ENCODE peak calls at places on chromosomes 13 and 19, in seven cellular contexts. D is HCT116, S is GM12878, Q is H1, V is SK-N-SH, M is K562, X is HepG2. A is an unnamed sample.

GRCh38 chr19:18306209-18306902 is 16.5 kb downstream of the LSM4 start:
- DNase-seq in D (no peak), S (no peak), Q (no peak), V (peak; percentile 15), M (no peak), X (no peak), A (no peak)

GRCh38 chr19:13726323-13726722 is 38.0 kb upstream of the MRI1 start:
- DNase-seq in D (no peak), S (no peak), Q (no peak), V (no peak), M (no peak), X (no peak), A (no peak)

GRCh38 chr13:79491715-79492114 is 10.8 kb downstream of the NDFIP2 start:
- DNase-seq in D (no peak), S (no peak), Q (no peak), V (no peak), M (no peak), X (no peak), A (no peak)

GRCh38 chr13:87259479-87260083 is 411.6 kb upstream of the SLITRK5 start:
- DNase-seq in D (peak; percentile 13), S (no peak), Q (no peak), V (peak; percentile 2), M (no peak), X (peak; percentile 8), A (peak; percentile 64)

GRCh38 chr13:68176486-68176885 is 946.4 kb upstream of the PCDH9 start:
- DNase-seq in D (peak; percentile 4), S (no peak), Q (no peak), V (no peak), M (no peak), X (no peak), A (no peak)

GRCh38 chr19:3950871-3951861 is 18.3 kb downstream of the NMRK2 start:
- DNase-seq in D (no peak), S (no peak), Q (no peak), V (no peak), M (peak; percentile 91), X (no peak), A (no peak)

GRCh38 chr19:3285647-3286176 is 61.3 kb downstream of the CELF5 start:
- DNase-seq in D (no peak), S (no peak), Q (no peak), V (peak; percentile 91), M (no peak), X (peak; percentile 59), A (no peak)

GRCh38 chr13:60755380-60756163 is 358.6 kb downstream of the TDRD3 start:
- DNase-seq in D (no peak), S (no peak), Q (no peak), V (no peak), M (no peak), X (no peak), A (peak; percentile 9)

GRCh38 chr13:74061939-74062595 is 72.1 kb downstream of the KLF12 start:
- DNase-seq in D (no peak), S (peak; percentile 55), Q (no peak), V (peak; percentile 19), M (no peak), X (no peak), A (no peak)

GRCh38 chr19:2061936-2062729 is 11.1 kb upstream of the MKNK2 start:
- DNase-seq in D (no peak), S (no peak), Q (no peak), V (no peak), M (peak; percentile 55), X (peak; percentile 33), A (no peak)

GRCh38 chr13:65926750-65927171 is 1303.4 kb downstream of the PCDH9 start:
- DNase-seq in D (peak; percentile 7), S (no peak), Q (peak; percentile 29), V (no peak), M (peak; percentile 33), X (peak; percentile 2), A (peak; percentile 49)

GRCh38 chr13:104143760-104144406 is 1077.7 kb upstream of the SLC10A2 start:
- DNase-seq in D (no peak), S (no peak), Q (no peak), V (no peak), M (no peak), X (no peak), A (no peak)

GRCh38 chr19:55617426-55617825 is 6.9 kb downstream of the ZNF784 start:
- DNase-seq in D (no peak), S (no peak), Q (no peak), V (no peak), M (no peak), X (no peak), A (no peak)

GRCh38 chr19:18135712-18136584 is 17.0 kb upstream of the PIK3R2 start:
- DNase-seq in D (no peak), S (no peak), Q (no peak), V (no peak), M (no peak), X (peak; percentile 98), A (no peak)

GRCh38 chr13:43874512-43875092 is 4.9 kb downstream of the CCDC122 start:
- DNase-seq in D (no peak), S (no peak), Q (no peak), V (peak; percentile 11), M (peak; percentile 0), X (no peak), A (no peak)

GRCh38 chr13:41645313-41645712 is 188.0 kb downstream of the RGCC start:
- DNase-seq in D (no peak), S (no peak), Q (no peak), V (no peak), M (no peak), X (peak; percentile 88), A (no peak)

GRCh38 chr13:68125087-68125480 is 894.9 kb upstream of the PCDH9 start:
- DNase-seq in D (no peak), S (no peak), Q (no peak), V (no peak), M (no peak), X (no peak), A (no peak)

GRCh38 chr13:51286135-51287002 is 53.1 kb upstream of the SERPINE3 start:
- DNase-seq in D (peak; percentile 36), S (peak; percentile 7), Q (peak; percentile 63), V (peak; percentile 80), M (peak; percentile 66), X (peak; percentile 39), A (peak; percentile 18)

GRCh38 chr19:47255947-47256687 is at the start of gene CCDC9:
- DNase-seq in D (peak; percentile 92), S (peak; percentile 80), Q (peak; percentile 91), V (no peak), M (peak; percentile 98), X (peak; percentile 94), A (peak; percentile 80)

GRCh38 chr13:51252954-51253531 is 30.8 kb downstream of the FAM124A start:
- DNase-seq in D (no peak), S (peak; percentile 7), Q (no peak), V (no peak), M (no peak), X (no peak), A (no peak)

GRCh38 chr13:40562975-40563349 is 103.5 kb downstream of the FOXO1 start:
- DNase-seq in D (no peak), S (no peak), Q (no peak), V (no peak), M (no peak), X (no peak), A (no peak)

GRCh38 chr13:29909975-29910674 is 59.7 kb upstream of the UBL3 start:
- DNase-seq in D (no peak), S (no peak), Q (no peak), V (no peak), M (no peak), X (no peak), A (no peak)

GRCh38 chr19:49481020-49481683 is 6.3 kb upstream of the RPL13A start:
- DNase-seq in D (no peak), S (no peak), Q (no peak), V (no peak), M (no peak), X (no peak), A (no peak)

GRCh38 chr19:33628921-33629825 is 7.4 kb downstream of the CHST8 start:
- DNase-seq in D (no peak), S (no peak), Q (no peak), V (no peak), M (no peak), X (no peak), A (no peak)

GRCh38 chr13:107192289-107192688 is 624.4 kb upstream of the ARGLU1 start:
- DNase-seq in D (no peak), S (no peak), Q (peak; percentile 7), V (no peak), M (no peak), X (peak; percentile 84), A (peak; percentile 9)
- TF ChIP-seq JUND in D (no peak), S (no peak), Q (no peak), V (no peak), M (no peak), X (no peak), A (no peak)

GRCh38 chr19:52229524-52229923 is 39.7 kb downstream of the PPP2R1A start:
- DNase-seq in D (no peak), S (no peak), Q (no peak), V (no peak), M (no peak), X (no peak), A (no peak)
- TF ChIP-seq JUND in D (no peak), S (no peak), Q (no peak), V (no peak), M (no peak), X (no peak), A (no peak)

GRCh38 chr13:113820813-113821651 is 42.8 kb downstream of the GAS6 start:
- DNase-seq in D (no peak), S (no peak), Q (no peak), V (peak; percentile 91), M (peak; percentile 45), X (no peak), A (no peak)
- TF ChIP-seq JUND in D (no peak), S (no peak), Q (no peak), V (peak; percentile 89), M (no peak), X (no peak), A (no peak)

GRCh38 chr19:7199613-7200533 is 94.3 kb downstream of the INSR start:
- DNase-seq in D (peak; percentile 50), S (no peak), Q (no peak), V (no peak), M (no peak), X (peak; percentile 91), A (no peak)
- TF ChIP-seq JUND in D (peak; percentile 56), S (no peak), Q (no peak), V (no peak), M (no peak), X (no peak), A (no peak)

GRCh38 chr13:97953376-97953970 is at the start of gene IPO5:
- DNase-seq in D (no peak), S (no peak), Q (no peak), V (no peak), M (no peak), X (no peak), A (no peak)
- TF ChIP-seq JUND in D (no peak), S (no peak), Q (no peak), V (no peak), M (no peak), X (no peak), A (no peak)

GRCh38 chr13:91409661-91410060 is 11.2 kb downstream of the GPC5 start:
- DNase-seq in D (no peak), S (no peak), Q (no peak), V (no peak), M (no peak), X (no peak), A (no peak)

GRCh38 chr13:91401916-91402315 is 3.5 kb downstream of the GPC5 start:
- DNase-seq in D (no peak), S (no peak), Q (no peak), V (no peak), M (no peak), X (no peak), A (no peak)

GRCh38 chr13:91405240-91405639 is 6.8 kb downstream of the GPC5 start:
- DNase-seq in D (no peak), S (peak; percentile 45), Q (no peak), V (no peak), M (no peak), X (no peak), A (no peak)

GRCh38 chr13:91406619-91407018 is 8.2 kb downstream of the GPC5 start:
- DNase-seq in D (peak; percentile 45), S (no peak), Q (peak; percentile 31), V (peak; percentile 21), M (peak; percentile 93), X (peak; percentile 79), A (peak; percentile 31)
- TF ChIP-seq JUND in D (no peak), S (no peak), Q (no peak), V (no peak), M (no peak), X (no peak), A (no peak)

A was measured in T47D.